ENCODE peak calls at places on chromosomes 3 and 15, in five cellular contexts. One of them, this sample, is unnamed.

GRCh38 chr3:140276698-140277097 is 341.7 kb downstream of the CLSTN2 start:
- DNase-seq in sigmoid colon: no peak
- DNase-seq in CD4-positive, alpha-beta T cell: no peak
- DNase-seq in AG04450: no peak
- DNase-seq in SK-N-MC: no peak
- DNase-seq in this sample: no peak

GRCh38 chr15:77853910-77854309 is 221.2 kb upstream of the LINGO1 start:
- DNase-seq in sigmoid colon: peak
- DNase-seq in CD4-positive, alpha-beta T cell: no peak
- DNase-seq in AG04450: no peak
- DNase-seq in SK-N-MC: no peak
- DNase-seq in this sample: no peak

GRCh38 chr3:171806200-171807128 is 3.8 kb downstream of the PLD1 start:
- DNase-seq in sigmoid colon: no peak
- DNase-seq in CD4-positive, alpha-beta T cell: no peak
- DNase-seq in AG04450: peak
- DNase-seq in SK-N-MC: no peak
- DNase-seq in this sample: no peak

GRCh38 chr3:14243782-14244181 is 65.2 kb downstream of the LSM3 start:
- DNase-seq in sigmoid colon: no peak
- DNase-seq in CD4-positive, alpha-beta T cell: no peak
- DNase-seq in AG04450: no peak
- DNase-seq in SK-N-MC: no peak
- DNase-seq in this sample: no peak

GRCh38 chr15:92130906-92131305 is 262.8 kb upstream of the ST8SIA2 start:
- DNase-seq in sigmoid colon: no peak
- DNase-seq in CD4-positive, alpha-beta T cell: no peak
- DNase-seq in AG04450: no peak
- DNase-seq in SK-N-MC: no peak
- DNase-seq in this sample: no peak

GRCh38 chr15:61621865-61622264 is 392.8 kb upstream of the RORA start:
- DNase-seq in sigmoid colon: no peak
- DNase-seq in CD4-positive, alpha-beta T cell: no peak
- DNase-seq in AG04450: no peak
- DNase-seq in SK-N-MC: no peak
- DNase-seq in this sample: no peak

GRCh38 chr3:114299421-114299820 is 5.6 kb downstream of the TIGIT start:
- DNase-seq in sigmoid colon: no peak
- DNase-seq in CD4-positive, alpha-beta T cell: peak
- DNase-seq in AG04450: no peak
- DNase-seq in SK-N-MC: no peak
- DNase-seq in this sample: no peak

GRCh38 chr3:186990878-186991308 is 60.6 kb downstream of the ST6GAL1 start:
- DNase-seq in sigmoid colon: no peak
- DNase-seq in CD4-positive, alpha-beta T cell: no peak
- DNase-seq in AG04450: no peak
- DNase-seq in SK-N-MC: no peak
- DNase-seq in this sample: no peak

GRCh38 chr15:68640791-68641331 is 62.1 kb downstream of the CORO2B start:
- DNase-seq in sigmoid colon: peak
- DNase-seq in CD4-positive, alpha-beta T cell: no peak
- DNase-seq in AG04450: no peak
- DNase-seq in SK-N-MC: no peak
- DNase-seq in this sample: no peak

GRCh38 chr15:68643216-68643830 is 64.5 kb downstream of the CORO2B start:
- DNase-seq in sigmoid colon: peak
- DNase-seq in CD4-positive, alpha-beta T cell: no peak
- DNase-seq in AG04450: no peak
- DNase-seq in SK-N-MC: no peak
- DNase-seq in this sample: no peak

GRCh38 chr15:68639926-68640600 is 61.3 kb downstream of the CORO2B start:
- DNase-seq in sigmoid colon: peak
- DNase-seq in CD4-positive, alpha-beta T cell: no peak
- DNase-seq in AG04450: no peak
- DNase-seq in SK-N-MC: no peak
- DNase-seq in this sample: no peak

GRCh38 chr15:68642491-68642845 is 63.7 kb downstream of the CORO2B start:
- DNase-seq in sigmoid colon: peak
- DNase-seq in CD4-positive, alpha-beta T cell: no peak
- DNase-seq in AG04450: no peak
- DNase-seq in SK-N-MC: no peak
- DNase-seq in this sample: no peak

GRCh38 chr15:68641376-68641775 is 62.6 kb downstream of the CORO2B start:
- DNase-seq in sigmoid colon: peak
- DNase-seq in CD4-positive, alpha-beta T cell: no peak
- DNase-seq in AG04450: no peak
- DNase-seq in SK-N-MC: no peak
- DNase-seq in this sample: no peak
- H3K27ac ChIP-seq in sigmoid colon: peak
- H3K27ac ChIP-seq in CD4-positive, alpha-beta T cell: no peak
- H3K27ac ChIP-seq in AG04450: peak
- H3K27ac ChIP-seq in SK-N-MC: no peak
- H3K27ac ChIP-seq in this sample: peak

GRCh38 chr15:47839233-47839867 is 122.0 kb downstream of the SEMA6D start:
- DNase-seq in sigmoid colon: no peak
- DNase-seq in CD4-positive, alpha-beta T cell: no peak
- DNase-seq in AG04450: no peak
- DNase-seq in SK-N-MC: no peak
- DNase-seq in this sample: no peak

GRCh38 chr15:47846911-47847310 is 129.6 kb downstream of the SEMA6D start:
- DNase-seq in sigmoid colon: no peak
- DNase-seq in CD4-positive, alpha-beta T cell: no peak
- DNase-seq in AG04450: no peak
- DNase-seq in SK-N-MC: no peak
- DNase-seq in this sample: no peak

GRCh38 chr15:47846128-47846868 is 129.0 kb downstream of the SEMA6D start:
- DNase-seq in sigmoid colon: no peak
- DNase-seq in CD4-positive, alpha-beta T cell: no peak
- DNase-seq in AG04450: no peak
- DNase-seq in SK-N-MC: no peak
- DNase-seq in this sample: no peak

GRCh38 chr15:47843124-47843663 is 125.9 kb downstream of the SEMA6D start:
- DNase-seq in sigmoid colon: no peak
- DNase-seq in CD4-positive, alpha-beta T cell: no peak
- DNase-seq in AG04450: no peak
- DNase-seq in SK-N-MC: no peak
- DNase-seq in this sample: no peak

DNA sequence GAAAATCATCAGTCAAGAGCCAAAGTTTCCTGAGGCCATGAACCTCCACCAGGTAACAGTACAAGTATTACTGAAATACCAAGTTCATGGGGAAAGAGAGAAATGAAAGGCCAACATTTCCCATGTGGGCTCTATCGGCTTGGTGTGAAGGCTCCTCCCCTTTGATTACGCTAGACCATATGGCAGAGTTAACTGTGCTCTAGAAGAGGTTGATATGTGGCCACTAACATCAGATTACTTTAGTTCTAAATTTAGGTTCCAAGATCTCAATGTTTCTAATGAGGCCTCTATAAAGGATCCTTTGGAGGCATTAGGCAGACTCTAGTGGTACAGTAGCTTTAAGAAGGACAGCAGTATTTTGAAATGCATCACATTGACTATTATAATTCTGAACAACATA is 127.1 kb downstream of the SEMA6D start:
- DNase-seq in sigmoid colon: no peak
- DNase-seq in CD4-positive, alpha-beta T cell: no peak
- DNase-seq in AG04450: no peak
- DNase-seq in SK-N-MC: no peak
- DNase-seq in this sample: no peak
- H3K27ac ChIP-seq in sigmoid colon: no peak
- H3K27ac ChIP-seq in CD4-positive, alpha-beta T cell: no peak
- H3K27ac ChIP-seq in AG04450: no peak
- H3K27ac ChIP-seq in SK-N-MC: no peak
- H3K27ac ChIP-seq in this sample: peak

DNA sequence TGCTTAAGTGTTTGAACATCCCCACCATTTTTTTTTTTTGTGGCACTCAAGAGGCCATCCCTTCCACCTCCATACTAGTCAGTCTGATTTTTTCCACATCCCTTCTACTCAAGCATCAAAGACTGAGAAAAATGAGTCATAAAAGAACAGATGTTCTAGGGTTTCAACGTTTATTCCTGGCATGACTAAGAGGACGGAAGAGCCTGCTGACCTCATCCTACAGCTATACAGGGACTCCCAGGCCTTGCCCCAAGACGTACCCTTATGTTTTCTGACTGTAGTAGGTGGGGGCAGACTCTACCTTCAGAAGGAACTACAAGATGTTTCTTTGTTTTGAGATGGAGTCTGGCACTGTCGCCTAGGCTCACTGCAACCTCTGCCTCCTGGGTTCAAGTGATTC is 3.3 kb upstream of the ITPKA start:
- DNase-seq in sigmoid colon: no peak
- DNase-seq in CD4-positive, alpha-beta T cell: no peak
- DNase-seq in AG04450: peak
- DNase-seq in SK-N-MC: no peak
- DNase-seq in this sample: no peak
- H3K27ac ChIP-seq in sigmoid colon: no peak
- H3K27ac ChIP-seq in CD4-positive, alpha-beta T cell: no peak
- H3K27ac ChIP-seq in AG04450: peak
- H3K27ac ChIP-seq in SK-N-MC: no peak
- H3K27ac ChIP-seq in this sample: no peak

GRCh38 chr3:47804571-47804970 is 1.6 kb downstream of the DHX30 start:
- DNase-seq in sigmoid colon: no peak
- DNase-seq in CD4-positive, alpha-beta T cell: no peak
- DNase-seq in AG04450: no peak
- DNase-seq in SK-N-MC: no peak
- DNase-seq in this sample: no peak
- H3K27ac ChIP-seq in sigmoid colon: peak
- H3K27ac ChIP-seq in CD4-positive, alpha-beta T cell: no peak
- H3K27ac ChIP-seq in AG04450: no peak
- H3K27ac ChIP-seq in SK-N-MC: no peak
- H3K27ac ChIP-seq in this sample: no peak

DNA sequence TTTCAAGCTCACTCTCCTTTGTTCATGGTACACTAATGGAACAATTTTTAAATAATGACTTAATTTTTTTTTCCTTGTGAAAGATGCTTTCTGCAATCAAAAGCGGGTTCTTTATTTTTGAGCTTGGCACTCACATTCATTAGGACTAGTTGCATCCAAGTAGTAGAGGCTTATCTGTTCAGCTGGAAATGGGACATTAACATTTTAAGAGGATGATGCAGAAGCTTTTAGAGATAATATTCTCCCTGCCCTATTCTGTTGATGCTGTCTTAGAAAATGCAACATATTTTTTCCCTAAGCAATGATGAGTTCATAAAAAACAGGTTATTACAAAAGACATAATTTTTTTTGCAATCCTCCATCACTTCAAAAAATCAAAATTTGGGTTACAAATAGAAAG is 900.6 kb downstream of the NTRK3 start:
- DNase-seq in sigmoid colon: no peak
- DNase-seq in CD4-positive, alpha-beta T cell: no peak
- DNase-seq in AG04450: no peak
- DNase-seq in SK-N-MC: no peak
- DNase-seq in this sample: no peak
- H3K27ac ChIP-seq in sigmoid colon: no peak
- H3K27ac ChIP-seq in CD4-positive, alpha-beta T cell: no peak
- H3K27ac ChIP-seq in AG04450: no peak
- H3K27ac ChIP-seq in SK-N-MC: no peak
- H3K27ac ChIP-seq in this sample: no peak

GRCh38 chr3:117874028-117874765 is 1160.4 kb downstream of the IGSF11 start:
- DNase-seq in sigmoid colon: no peak
- DNase-seq in CD4-positive, alpha-beta T cell: no peak
- DNase-seq in AG04450: no peak
- DNase-seq in SK-N-MC: no peak
- DNase-seq in this sample: no peak
- H3K27ac ChIP-seq in sigmoid colon: peak
- H3K27ac ChIP-seq in CD4-positive, alpha-beta T cell: no peak
- H3K27ac ChIP-seq in AG04450: no peak
- H3K27ac ChIP-seq in SK-N-MC: no peak
- H3K27ac ChIP-seq in this sample: no peak

GRCh38 chr15:29511663-29512062 is 242.0 kb upstream of the NSMCE3 start:
- DNase-seq in sigmoid colon: no peak
- DNase-seq in CD4-positive, alpha-beta T cell: no peak
- DNase-seq in AG04450: no peak
- DNase-seq in SK-N-MC: no peak
- DNase-seq in this sample: no peak

GRCh38 chr15:29516929-29517328 is 247.3 kb upstream of the NSMCE3 start:
- DNase-seq in sigmoid colon: no peak
- DNase-seq in CD4-positive, alpha-beta T cell: no peak
- DNase-seq in AG04450: no peak
- DNase-seq in SK-N-MC: no peak
- DNase-seq in this sample: no peak

GRCh38 chr15:29517829-29518228 is 248.2 kb upstream of the NSMCE3 start:
- DNase-seq in sigmoid colon: no peak
- DNase-seq in CD4-positive, alpha-beta T cell: no peak
- DNase-seq in AG04450: no peak
- DNase-seq in SK-N-MC: no peak
- DNase-seq in this sample: no peak

GRCh38 chr15:29518442-29518841 is 248.8 kb upstream of the NSMCE3 start:
- DNase-seq in sigmoid colon: no peak
- DNase-seq in CD4-positive, alpha-beta T cell: no peak
- DNase-seq in AG04450: no peak
- DNase-seq in SK-N-MC: no peak
- DNase-seq in this sample: no peak

GRCh38 chr15:29514931-29515330 is 245.3 kb upstream of the NSMCE3 start:
- DNase-seq in sigmoid colon: no peak
- DNase-seq in CD4-positive, alpha-beta T cell: no peak
- DNase-seq in AG04450: no peak
- DNase-seq in SK-N-MC: no peak
- DNase-seq in this sample: no peak
- H3K27ac ChIP-seq in sigmoid colon: no peak
- H3K27ac ChIP-seq in CD4-positive, alpha-beta T cell: no peak
- H3K27ac ChIP-seq in AG04450: no peak
- H3K27ac ChIP-seq in SK-N-MC: no peak
- H3K27ac ChIP-seq in this sample: no peak

This sample was measured in substantia nigra.